ENCODE peak calls at places on chromosomes 6 and 20, in ten cellular contexts. T is SHP77 treated with DMSO at 0.1 percent for 48 hours, F is T-helper 1 cell, J is NCI-H226, Q is T-helper 9 cell, N is NAMALWA, U is smooth muscle cell of the brain vasculature, V is NCI-H2171, D is adipocyte, R is substantia nigra. L is an unnamed sample.
A peak's percentile ranks its signal among the peaks of the same experiment; 100 is the strongest.

GRCh38 chr20:62155428-62156253 is 12.1 kb downstream of the SS18L1 start:
- DNase-seq in R (no peak), U (no peak), V (no peak), Q (no peak), D (peak; percentile 29), T (no peak), J (peak; percentile 27), F (no peak), N (no peak), L (no peak)

GRCh38 chr20:56755201-56755600 is 126.1 kb downstream of the TFAP2C start:
- DNase-seq in Q (no peak), U (no peak), N (no peak), D (peak; percentile 20), J (no peak), V (no peak), T (no peak), F (no peak), R (no peak), L (no peak)

GRCh38 chr6:18368277-18369105 is 18.7 kb upstream of the RNF144B start:
- DNase-seq in U (no peak), V (no peak), N (no peak), D (no peak), T (no peak), J (peak; percentile 59), F (no peak), R (no peak), Q (no peak), L (no peak)

GRCh38 chr6:84074988-84075781 is 41.6 kb downstream of the MRAP2 start:
- DNase-seq in Q (no peak), N (no peak), V (no peak), U (no peak), F (no peak), R (no peak), J (peak; percentile 81), T (no peak), D (no peak), L (no peak)

GRCh38 chr6:33976425-33977360 is 169.2 kb downstream of the GRM4 start:
- DNase-seq in U (no peak), F (no peak), J (no peak), N (no peak), D (no peak), Q (no peak), R (no peak), T (no peak), V (no peak), L (no peak)

GRCh38 chr20:47355489-47356219 is 845 bp downstream of the ZMYND8 start:
- DNase-seq in Q (no peak), J (no peak), V (no peak), D (peak; percentile 16), N (peak; percentile 63), T (no peak), R (peak; percentile 26), F (no peak), U (no peak), L (no peak)

GRCh38 chr6:144343736-144344428 is 58.7 kb downstream of the UTRN start:
- DNase-seq in Q (no peak), T (no peak), F (no peak), J (no peak), N (peak; percentile 66), U (no peak), V (no peak), D (no peak), R (no peak), L (peak; percentile 40)

GRCh38 chr6:34149831-34150400 is 4.0 kb upstream of the GRM4 start:
- DNase-seq in F (no peak), Q (no peak), V (no peak), T (no peak), N (no peak), J (no peak), D (no peak), R (no peak), U (no peak), L (no peak)

GRCh38 chr6:44030812-44031454 is 96.3 kb downstream of the MRPL14 start:
- DNase-seq in T (no peak), J (no peak), N (no peak), R (no peak), U (no peak), D (no peak), F (no peak), V (no peak), Q (no peak), L (no peak)

GRCh38 chr6:161029195-161029809 is 37.7 kb downstream of the MAP3K4 start:
- DNase-seq in D (peak; percentile 72), F (no peak), N (peak; percentile 71), J (no peak), U (peak; percentile 15), T (no peak), Q (no peak), R (no peak), V (no peak), L (no peak)

GRCh38 chr6:46184114-46184513 is 13.3 kb upstream of the ENPP5 start:
- DNase-seq in F (no peak), N (no peak), D (peak; percentile 75), V (no peak), Q (no peak), U (peak; percentile 24), R (no peak), J (peak; percentile 78), T (no peak), L (no peak)

GRCh38 chr6:121686611-121687023 is 251.2 kb downstream of the GJA1 start:
- DNase-seq in D (no peak), V (no peak), F (no peak), R (no peak), T (no peak), Q (no peak), J (no peak), N (no peak), U (no peak), L (no peak)

GRCh38 chr6:158283304-158284005 is 28.8 kb upstream of the TULP4 start:
- DNase-seq in N (no peak), T (no peak), R (no peak), D (peak; percentile 53), U (no peak), Q (peak; percentile 17), V (no peak), J (no peak), F (no peak), L (peak; percentile 9)

GRCh38 chr20:9660236-9660868 is 146.0 kb downstream of the LAMP5 start:
- DNase-seq in R (no peak), U (no peak), F (no peak), N (peak; percentile 21), J (no peak), V (no peak), D (peak; percentile 13), T (no peak), Q (no peak), L (no peak)

GRCh38 chr6:169536446-169537170 is 165.2 kb downstream of the WDR27 start:
- DNase-seq in U (no peak), Q (no peak), T (no peak), J (peak; percentile 27), N (no peak), F (no peak), D (peak; percentile 57), R (no peak), V (no peak), L (no peak)